ENCODE peak calls at places on chromosomes 16 and 17, in nine cellular contexts. R is HCT116; Y is PC-3; V is GM23338; U is H9; K is PC-9; I is ascending aorta; H is CD4-positive, alpha-beta memory T cell; C is lower lobe of right lung. P is an unnamed sample. For H3K4me1, the result is how much of the 10 kb centered on the place peaks cover.

GRCh38 chr17:82121246-82121645 is 23.2 kb upstream of the FASN start:
- DNase-seq in R (no peak), Y (no peak), V (no peak), U (no peak), K (no peak), I (no peak), H (no peak), C (no peak), P (no peak)

GRCh38 chr17:62665599-62665998 is 38.1 kb downstream of the MRC2 start:
- DNase-seq in R (no peak), Y (no peak), V (no peak), U (no peak), K (no peak), I (no peak), H (no peak), C (peak), P (no peak)

GRCh38 chr16:81278526-81278925 is 36.2 kb upstream of the GAN start:
- DNase-seq in R (no peak), Y (no peak), V (no peak), U (no peak), K (no peak), I (no peak), H (no peak), C (no peak), P (no peak)

GRCh38 chr16:19644877-19645276 is 73.2 kb downstream of the KNOP1 start:
- DNase-seq in R (no peak), Y (no peak), V (no peak), U (no peak), K (no peak), I (no peak), H (no peak), C (no peak), P (no peak)

GRCh38 chr17:5419959-5420653 is at the start of gene RPAIN:
- DNase-seq in R (peak), Y (peak), V (peak), U (peak), K (no peak), I (peak), H (peak), C (peak), P (peak)

GRCh38 chr16:10688291-10688690 is 6.4 kb downstream of the TEKT5 start:
- DNase-seq in R (no peak), Y (peak), V (no peak), U (no peak), K (peak), I (no peak), H (no peak), C (peak), P (no peak)

GRCh38 chr17:12463102-12463501 is 202.6 kb upstream of the MYOCD start:
- DNase-seq in R (no peak), Y (no peak), V (no peak), U (no peak), K (no peak), I (no peak), H (no peak), C (no peak), P (no peak)

GRCh38 chr16:81403208-81403600 is 41.4 kb upstream of the CMIP start:
- DNase-seq in R (no peak), Y (no peak), V (no peak), U (no peak), K (no peak), I (no peak), H (no peak), C (no peak), P (no peak)

GRCh38 chr16:57643166-57643813 is 14.9 kb downstream of the ADGRG1 start:
- DNase-seq in R (no peak), Y (peak), V (no peak), U (no peak), K (peak), I (no peak), H (no peak), C (no peak), P (no peak)

GRCh38 chr17:17849147-17849820 is 12.5 kb upstream of the SREBF1 start:
- DNase-seq in R (no peak), Y (no peak), V (no peak), U (no peak), K (no peak), I (peak), H (peak), C (peak), P (peak)

GRCh38 chr16:21646721-21647561 is 5.5 kb downstream of the IGSF6 start:
- DNase-seq in R (no peak), Y (no peak), V (no peak), U (no peak), K (no peak), I (no peak), H (peak), C (no peak), P (no peak)

GRCh38 chr17:77332034-77332971 is 191.5 kb downstream of the SEC14L1 start:
- DNase-seq in R (no peak), Y (peak), V (no peak), U (no peak), K (peak), I (no peak), H (peak), C (peak), P (peak)

GRCh38 chr16:8519179-8519578 is 71.1 kb downstream of the TMEM114 start:
- DNase-seq in R (no peak), Y (no peak), V (no peak), U (no peak), K (no peak), I (no peak), H (no peak), C (no peak), P (no peak)

DNA sequence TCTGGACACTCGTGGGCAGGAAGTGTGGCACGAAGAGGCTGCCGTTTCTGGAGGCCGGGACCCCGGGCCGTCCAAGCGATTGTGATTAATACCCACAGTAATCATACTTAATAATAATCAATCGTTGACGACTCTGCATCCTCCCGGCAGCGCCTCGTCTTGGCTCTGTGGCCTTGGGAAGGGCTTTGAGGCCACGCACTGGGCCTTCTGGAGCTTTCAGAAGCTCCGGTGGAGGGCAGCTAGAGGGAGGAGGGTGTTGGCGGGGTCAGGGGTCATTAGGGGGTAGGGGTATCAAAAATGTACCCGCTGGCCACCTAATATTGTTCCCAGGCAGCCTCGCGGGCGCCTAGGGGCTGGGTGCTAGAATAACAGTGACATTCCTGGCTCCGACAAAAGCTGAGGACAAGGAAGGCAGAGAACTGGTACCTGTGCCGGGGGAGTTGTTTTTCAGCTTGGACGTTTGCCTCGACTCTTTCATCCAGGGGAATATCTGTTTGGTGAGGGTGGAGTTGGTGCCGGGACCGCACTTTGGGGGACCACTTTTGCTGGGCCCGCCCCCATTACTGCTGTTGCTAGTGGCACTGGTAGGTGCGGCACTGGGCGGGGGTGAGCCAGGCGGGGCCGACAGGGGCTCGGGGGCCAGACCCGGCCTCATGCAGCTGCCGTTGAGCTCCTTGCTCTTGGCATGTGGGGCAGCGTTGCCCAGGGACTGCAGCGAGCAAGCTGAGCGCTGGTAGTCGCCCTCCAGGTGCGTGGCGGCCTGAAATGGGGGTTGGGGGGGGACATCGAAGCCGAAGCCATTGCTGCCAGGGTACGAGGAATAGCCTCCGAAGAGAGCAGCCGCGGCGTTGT is 6.9 kb upstream of the HOXB2 start:
- DNase-seq in R (no peak), Y (no peak), V (peak), U (no peak), K (no peak), I (no peak), H (no peak), C (no peak), P (no peak)
- H3K4me1 ChIP-seq in R (under half), Y (under half), V (half or more), U (under half), K (under half), I (half or more), H (under half), C (under half), P (under half)

DNA sequence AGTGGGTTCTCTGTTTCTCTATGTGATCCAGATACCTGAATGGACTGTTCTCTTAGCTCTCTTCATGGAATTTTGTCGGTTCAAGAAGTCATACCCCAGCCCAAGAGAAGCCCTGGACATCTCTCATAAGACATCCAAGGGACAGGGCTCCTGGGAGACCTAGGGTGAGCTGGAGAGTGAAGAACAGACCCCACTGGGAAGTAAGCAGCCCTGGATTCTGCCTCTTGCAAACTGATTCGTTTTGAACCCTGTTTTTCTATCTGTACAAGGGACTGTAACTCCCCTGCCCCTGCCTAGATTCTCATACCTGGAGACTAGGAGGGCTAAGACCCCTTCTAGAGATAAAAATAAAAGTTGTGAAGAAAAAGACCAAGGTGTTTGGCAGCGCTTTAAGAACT is 460 bp downstream of the CCL3L1 start:
- DNase-seq in R (no peak), Y (no peak), V (no peak), U (no peak), K (no peak), I (no peak), H (no peak), C (no peak), P (no peak)
- H3K4me1 ChIP-seq in R (under half), Y (under half), V (under half), U (under half), K (under half), I (under half), H (under half), C (under half), P (under half)

GRCh38 chr17:2123467-2124251 is 68.8 kb downstream of the HIC1 start:
- DNase-seq in R (no peak), Y (no peak), V (no peak), U (no peak), K (no peak), I (no peak), H (no peak), C (no peak), P (no peak)
- H3K4me1 ChIP-seq in R (under half), Y (under half), V (under half), U (under half), K (under half), I (under half), H (under half), C (under half), P (under half)

DNA sequence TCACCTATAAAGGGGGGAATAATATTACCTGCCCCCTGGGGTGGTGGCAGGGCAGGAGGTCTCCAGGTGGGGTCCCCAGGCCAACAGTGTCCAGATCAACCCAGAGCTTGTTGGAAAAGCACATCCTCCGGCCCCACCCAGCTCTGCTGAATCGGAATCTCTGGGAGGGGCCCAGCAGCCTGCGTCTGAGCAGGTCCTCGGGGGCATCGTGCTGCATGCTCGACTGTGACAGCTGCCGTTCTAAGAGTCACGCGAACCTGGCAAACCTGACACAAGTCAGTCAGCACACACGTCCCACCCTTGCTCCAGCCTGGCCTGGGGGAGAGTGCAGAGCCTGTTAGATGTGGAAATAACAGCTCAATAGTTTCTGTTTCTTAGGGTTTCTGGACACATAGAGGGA is 72.3 kb downstream of the CRISPLD2 start:
- DNase-seq in R (no peak), Y (no peak), V (no peak), U (no peak), K (no peak), I (no peak), H (no peak), C (no peak), P (no peak)
- H3K4me1 ChIP-seq in R (under half), Y (under half), V (under half), U (under half), K (under half), I (under half), H (under half), C (under half), P (under half)

P was measured in kidney.